ENCODE peak calls at places on chromosome 21, in eight cellular contexts. One of them, this sample, is unnamed.

GRCh38 chr21:44548922-44549321 is 2.4 kb downstream of the KRTAP10-2 start:
- DNase-seq in CD4-positive, CD25-positive, alpha-beta regulatory T cell: no peak
- DNase-seq in thoracic aorta: no peak
- DNase-seq in sigmoid colon: no peak
- DNase-seq in mammary epithelial cell: no peak
- DNase-seq in right atrium auricular region: no peak
- DNase-seq in endothelial cell of umbilical vein: no peak
- DNase-seq in upper lobe of right lung: no peak
- DNase-seq in this sample: no peak

GRCh38 chr21:46297311-46298082 is 11.4 kb downstream of the YBEY start:
- DNase-seq in CD4-positive, CD25-positive, alpha-beta regulatory T cell: no peak
- DNase-seq in upper lobe of right lung: no peak
- DNase-seq in right atrium auricular region: no peak
- DNase-seq in mammary epithelial cell: no peak
- DNase-seq in sigmoid colon: no peak
- DNase-seq in thoracic aorta: no peak
- DNase-seq in endothelial cell of umbilical vein: peak; percentile 31
- DNase-seq in this sample: no peak

GRCh38 chr21:15495965-15496364 is 233.8 kb upstream of the USP25 start:
- DNase-seq in thoracic aorta: no peak
- DNase-seq in upper lobe of right lung: no peak
- DNase-seq in mammary epithelial cell: peak; percentile 63
- DNase-seq in sigmoid colon: no peak
- DNase-seq in right atrium auricular region: no peak
- DNase-seq in CD4-positive, CD25-positive, alpha-beta regulatory T cell: no peak
- DNase-seq in endothelial cell of umbilical vein: peak; percentile 43
- DNase-seq in this sample: no peak

GRCh38 chr21:25790122-25790951 is 55.6 kb downstream of the GABPA start:
- DNase-seq in thoracic aorta: no peak
- DNase-seq in right atrium auricular region: no peak
- DNase-seq in upper lobe of right lung: no peak
- DNase-seq in endothelial cell of umbilical vein: peak; percentile 63
- DNase-seq in CD4-positive, CD25-positive, alpha-beta regulatory T cell: no peak
- DNase-seq in sigmoid colon: no peak
- DNase-seq in mammary epithelial cell: peak; percentile 27
- DNase-seq in this sample: peak; percentile 35

GRCh38 chr21:45599146-45599581 is 44.4 kb upstream of the PCBP3 start:
- DNase-seq in mammary epithelial cell: no peak
- DNase-seq in right atrium auricular region: no peak
- DNase-seq in thoracic aorta: no peak
- DNase-seq in upper lobe of right lung: peak; percentile 54
- DNase-seq in endothelial cell of umbilical vein: no peak
- DNase-seq in CD4-positive, CD25-positive, alpha-beta regulatory T cell: no peak
- DNase-seq in sigmoid colon: peak; percentile 53
- DNase-seq in this sample: no peak

GRCh38 chr21:44606495-44606894 is 5.4 kb upstream of the KRTAP10-8 start:
- DNase-seq in sigmoid colon: no peak
- DNase-seq in CD4-positive, CD25-positive, alpha-beta regulatory T cell: no peak
- DNase-seq in right atrium auricular region: no peak
- DNase-seq in mammary epithelial cell: no peak
- DNase-seq in thoracic aorta: no peak
- DNase-seq in endothelial cell of umbilical vein: no peak
- DNase-seq in upper lobe of right lung: no peak
- DNase-seq in this sample: no peak

GRCh38 chr21:44593598-44594405 is 1.5 kb upstream of the KRTAP10-6 start:
- DNase-seq in upper lobe of right lung: peak; percentile 37
- DNase-seq in right atrium auricular region: peak; percentile 48
- DNase-seq in CD4-positive, CD25-positive, alpha-beta regulatory T cell: no peak
- DNase-seq in endothelial cell of umbilical vein: no peak
- DNase-seq in mammary epithelial cell: no peak
- DNase-seq in sigmoid colon: no peak
- DNase-seq in thoracic aorta: no peak
- DNase-seq in this sample: no peak

GRCh38 chr21:32844653-32845443 is 73.3 kb upstream of the PAXBP1 start:
- DNase-seq in upper lobe of right lung: no peak
- DNase-seq in mammary epithelial cell: peak; percentile 60
- DNase-seq in CD4-positive, CD25-positive, alpha-beta regulatory T cell: no peak
- DNase-seq in thoracic aorta: peak; percentile 10
- DNase-seq in sigmoid colon: no peak
- DNase-seq in right atrium auricular region: no peak
- DNase-seq in endothelial cell of umbilical vein: no peak
- DNase-seq in this sample: no peak

GRCh38 chr21:45590246-45590725 is 48.0 kb upstream of the SLC19A1 start:
- DNase-seq in sigmoid colon: peak; percentile 87
- DNase-seq in CD4-positive, CD25-positive, alpha-beta regulatory T cell: peak; percentile 64
- DNase-seq in endothelial cell of umbilical vein: peak; percentile 30
- DNase-seq in right atrium auricular region: no peak
- DNase-seq in upper lobe of right lung: peak; percentile 88
- DNase-seq in thoracic aorta: no peak
- DNase-seq in mammary epithelial cell: peak; percentile 7
- DNase-seq in this sample: peak; percentile 81

GRCh38 chr21:36297555-36297937 is 22.5 kb upstream of the MORC3 start:
- DNase-seq in endothelial cell of umbilical vein: no peak
- DNase-seq in CD4-positive, CD25-positive, alpha-beta regulatory T cell: no peak
- DNase-seq in thoracic aorta: no peak
- DNase-seq in sigmoid colon: no peak
- DNase-seq in right atrium auricular region: no peak
- DNase-seq in mammary epithelial cell: no peak
- DNase-seq in upper lobe of right lung: peak; percentile 19
- DNase-seq in this sample: no peak

DNA sequence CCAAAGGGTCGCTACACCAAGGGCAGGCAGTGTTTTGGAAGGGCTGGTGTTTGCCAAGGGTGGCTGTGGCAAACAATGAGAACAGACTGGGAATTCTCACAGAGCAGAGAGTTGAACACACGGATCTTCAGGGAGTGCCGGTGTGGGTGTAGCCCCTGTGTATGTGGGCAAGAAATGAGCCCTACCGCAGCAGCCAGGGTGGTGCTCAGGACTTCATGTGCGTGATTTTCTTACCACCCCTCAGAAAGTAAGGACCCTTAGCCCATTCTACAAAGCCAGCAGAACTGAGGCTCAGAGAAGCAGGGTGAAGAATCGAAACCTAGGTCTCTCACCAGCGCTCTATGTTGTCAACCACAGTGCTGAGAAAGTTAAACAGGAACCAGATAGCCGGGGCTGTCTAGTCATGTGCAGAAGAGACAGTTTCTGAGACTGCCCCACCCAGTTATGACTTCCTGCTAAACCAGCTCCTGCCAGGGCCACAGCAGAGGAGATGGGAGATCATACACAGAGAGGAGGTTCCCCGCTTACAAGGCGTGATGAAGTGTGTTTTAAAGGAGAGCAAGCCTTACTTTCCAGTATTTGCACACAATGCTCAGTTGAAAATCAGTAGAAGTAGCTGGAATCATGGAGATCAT is 21.9 kb upstream of the MORC3 start:
- DNase-seq in upper lobe of right lung: peak; percentile 52
- DNase-seq in right atrium auricular region: peak; percentile 66
- DNase-seq in thoracic aorta: no peak
- DNase-seq in endothelial cell of umbilical vein: no peak
- DNase-seq in mammary epithelial cell: peak; percentile 70
- DNase-seq in CD4-positive, CD25-positive, alpha-beta regulatory T cell: peak; percentile 86
- DNase-seq in sigmoid colon: peak; percentile 69
- DNase-seq in this sample: no peak
- H3K4me3 ChIP-seq in upper lobe of right lung: peak overlapping the region; percentile 33
- H3K4me3 ChIP-seq in right atrium auricular region: no peak overlapping the region
- H3K4me3 ChIP-seq in thoracic aorta: peak overlapping the region; percentile 50
- H3K4me3 ChIP-seq in endothelial cell of umbilical vein: no peak overlapping the region
- H3K4me3 ChIP-seq in mammary epithelial cell: no peak overlapping the region
- H3K4me3 ChIP-seq in CD4-positive, CD25-positive, alpha-beta regulatory T cell: peak overlapping the region; percentile 85
- H3K4me3 ChIP-seq in sigmoid colon: no peak overlapping the region
- H3K4me3 ChIP-seq in this sample: no peak overlapping the region

GRCh38 chr21:42234464-42235241 is 15.7 kb downstream of the ABCG1 start:
- DNase-seq in sigmoid colon: peak; percentile 88
- DNase-seq in endothelial cell of umbilical vein: peak; percentile 52
- DNase-seq in right atrium auricular region: no peak
- DNase-seq in mammary epithelial cell: peak; percentile 40
- DNase-seq in thoracic aorta: no peak
- DNase-seq in upper lobe of right lung: peak; percentile 88
- DNase-seq in CD4-positive, CD25-positive, alpha-beta regulatory T cell: peak; percentile 88
- DNase-seq in this sample: peak; percentile 70
- H3K4me1 ChIP-seq in sigmoid colon: no peaks in the 10 kb centered on the region
- H3K4me1 ChIP-seq in endothelial cell of umbilical vein: peaks cover 26% of the 10 kb centered on the region
- H3K4me1 ChIP-seq in right atrium auricular region: no peaks in the 10 kb centered on the region
- H3K4me1 ChIP-seq in mammary epithelial cell: peaks cover 19% of the 10 kb centered on the region
- H3K4me1 ChIP-seq in thoracic aorta: peaks cover 40% of the 10 kb centered on the region
- H3K4me1 ChIP-seq in upper lobe of right lung: peaks cover 82% of the 10 kb centered on the region
- H3K4me1 ChIP-seq in CD4-positive, CD25-positive, alpha-beta regulatory T cell: peaks cover 89% of the 10 kb centered on the region
- H3K4me1 ChIP-seq in this sample: no peaks in the 10 kb centered on the region

DNA sequence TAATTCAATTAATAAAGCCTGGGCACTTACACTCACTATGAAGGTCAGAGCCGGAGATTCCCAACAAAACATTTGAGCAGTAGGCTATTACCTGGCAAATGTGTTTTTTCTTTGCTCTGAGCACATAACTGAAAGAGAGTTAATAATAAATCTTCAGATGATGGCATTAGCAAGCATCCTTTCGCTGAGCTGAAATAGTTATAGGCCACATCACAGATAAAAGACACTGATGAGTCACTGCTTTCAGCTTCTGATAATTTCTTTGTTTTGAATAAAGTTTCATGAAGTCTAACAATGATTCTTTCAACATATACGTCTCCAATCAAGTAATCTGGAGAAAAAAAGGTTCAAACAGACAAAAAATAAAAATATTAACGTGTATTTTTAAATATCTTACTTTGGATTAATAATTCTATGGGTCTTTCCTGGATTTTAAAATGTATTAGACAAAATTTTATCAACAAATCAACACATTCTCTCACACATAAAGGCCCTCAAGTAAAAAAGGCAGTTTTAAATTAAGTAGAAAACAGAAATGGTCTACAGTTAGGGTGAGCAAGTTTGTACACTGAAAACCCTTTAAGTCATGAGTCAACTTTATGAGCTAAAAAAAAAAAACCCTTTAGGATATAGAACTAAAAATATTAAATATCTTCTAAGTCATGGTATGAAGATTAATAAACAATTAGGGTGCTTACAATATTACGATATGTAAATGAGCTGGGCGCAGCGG is 33.1 kb downstream of the LTN1 start:
- DNase-seq in thoracic aorta: no peak
- DNase-seq in sigmoid colon: no peak
- DNase-seq in upper lobe of right lung: no peak
- DNase-seq in right atrium auricular region: no peak
- DNase-seq in mammary epithelial cell: peak; percentile 39
- DNase-seq in endothelial cell of umbilical vein: peak; percentile 28
- DNase-seq in CD4-positive, CD25-positive, alpha-beta regulatory T cell: no peak
- DNase-seq in this sample: no peak
- H3K36me3 ChIP-seq in thoracic aorta: peaks cover 19% of the 10 kb centered on the region
- H3K36me3 ChIP-seq in sigmoid colon: peaks cover 8% of the 10 kb centered on the region
- H3K36me3 ChIP-seq in upper lobe of right lung: peaks cover 82% of the 10 kb centered on the region
- H3K36me3 ChIP-seq in right atrium auricular region: peaks cover 52% of the 10 kb centered on the region
- H3K36me3 ChIP-seq in mammary epithelial cell: peaks cover 17% of the 10 kb centered on the region
- H3K36me3 ChIP-seq in endothelial cell of umbilical vein: peaks cover 6% of the 10 kb centered on the region
- H3K36me3 ChIP-seq in CD4-positive, CD25-positive, alpha-beta regulatory T cell: peaks cover 70% of the 10 kb centered on the region
- H3K36me3 ChIP-seq in this sample: peaks cover 35% of the 10 kb centered on the region

DNA sequence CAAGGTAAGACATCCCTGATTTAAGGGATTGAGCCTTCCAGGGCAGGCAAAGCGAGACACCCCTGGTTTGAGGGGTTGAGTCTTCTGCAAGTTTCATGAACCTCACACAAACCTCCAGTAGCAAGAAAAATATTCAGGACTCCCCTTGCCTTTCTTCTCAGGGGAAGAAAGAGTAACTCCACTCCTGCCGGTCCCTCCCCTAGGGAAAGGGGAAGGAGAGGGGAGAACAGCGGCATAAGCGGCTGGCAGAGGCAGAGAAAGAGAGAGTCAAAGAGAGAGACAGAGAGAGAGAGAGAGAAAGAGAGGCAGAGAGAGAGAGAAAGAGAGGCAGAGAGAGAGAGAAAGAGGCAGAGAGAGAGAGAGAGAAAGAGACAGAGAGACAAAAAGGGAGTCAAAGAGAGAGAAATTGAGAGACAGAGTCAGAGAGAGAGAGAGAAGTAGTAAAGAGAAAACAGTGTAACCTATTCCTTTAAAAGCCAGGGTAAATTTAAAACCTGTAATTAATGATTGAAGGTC is 29.5 kb upstream of the CBR3 start:
- DNase-seq in mammary epithelial cell: no peak
- DNase-seq in sigmoid colon: no peak
- DNase-seq in endothelial cell of umbilical vein: no peak
- DNase-seq in thoracic aorta: no peak
- DNase-seq in upper lobe of right lung: no peak
- DNase-seq in right atrium auricular region: no peak
- DNase-seq in CD4-positive, CD25-positive, alpha-beta regulatory T cell: no peak
- DNase-seq in this sample: no peak
- H3K4me3 ChIP-seq in mammary epithelial cell: no peak overlapping the region
- H3K4me3 ChIP-seq in sigmoid colon: no peak overlapping the region
- H3K4me3 ChIP-seq in endothelial cell of umbilical vein: no peak overlapping the region
- H3K4me3 ChIP-seq in thoracic aorta: peak overlapping the region; percentile 54
- H3K4me3 ChIP-seq in upper lobe of right lung: peak overlapping the region; percentile 18
- H3K4me3 ChIP-seq in right atrium auricular region: no peak overlapping the region
- H3K4me3 ChIP-seq in CD4-positive, CD25-positive, alpha-beta regulatory T cell: no peak overlapping the region
- H3K4me3 ChIP-seq in this sample: no peak overlapping the region

This sample was measured in HAP-1.